ENCODE peak calls at places on chromosome 15, in eight cellular contexts. L, M, N, F, Y, D, U and H are unnamed samples.

GRCh38 chr15:26101443-26101842 is 238.3 kb upstream of the ATP10A start:
- DNase-seq in L (no peak), M (no peak), N (no peak), F (no peak), Y (no peak), D (no peak), U (no peak), H (no peak)

GRCh38 chr15:65680544-65680943 is 58.8 kb downstream of the SLC24A1 start:
- DNase-seq in L (no peak), M (no peak), N (no peak), F (no peak), Y (no peak), D (no peak), U (no peak), H (no peak)

GRCh38 chr15:38593523-38593922 is 28.9 kb upstream of the RASGRP1 start:
- DNase-seq in L (no peak), M (no peak), N (no peak), F (no peak), Y (no peak), D (no peak), U (peak; percentile 41), H (no peak)

GRCh38 chr15:92001307-92001706 is 147.8 kb downstream of the SLCO3A1 start:
- DNase-seq in L (no peak), M (no peak), N (no peak), F (no peak), Y (no peak), D (no peak), U (no peak), H (no peak)

GRCh38 chr15:66800584-66801235 is 98.7 kb downstream of the SMAD6 start:
- DNase-seq in L (no peak), M (no peak), N (no peak), F (no peak), Y (no peak), D (no peak), U (no peak), H (no peak)

GRCh38 chr15:48680841-48681240 is 35.3 kb upstream of the FBN1 start:
- DNase-seq in L (no peak), M (no peak), N (no peak), F (peak; percentile 97), Y (no peak), D (no peak), U (no peak), H (no peak)

GRCh38 chr15:99265541-99266070 is 14.3 kb downstream of the LRRC28 start:
- DNase-seq in L (no peak), M (no peak), N (no peak), F (no peak), Y (no peak), D (no peak), U (no peak), H (no peak)

GRCh38 chr15:57053470-57053869 is 135.0 kb downstream of the TCF12 start:
- DNase-seq in L (no peak), M (no peak), N (no peak), F (no peak), Y (no peak), D (no peak), U (no peak), H (no peak)

GRCh38 chr15:23497710-23498111 is 50.7 kb upstream of the GOLGA6L2 start:
- DNase-seq in L (no peak), M (no peak), N (no peak), F (no peak), Y (no peak), D (no peak), U (no peak), H (no peak)

GRCh38 chr15:100726426-100727190 is 124.2 kb downstream of the ASB7 start:
- DNase-seq in L (no peak), M (no peak), N (peak; percentile 13), F (peak; percentile 74), Y (no peak), D (no peak), U (no peak), H (peak; percentile 43)

GRCh38 chr15:98651581-98652220 is 3.4 kb downstream of the IGF1R start:
- DNase-seq in L (peak; percentile 34), M (no peak), N (no peak), F (peak; percentile 38), Y (no peak), D (no peak), U (no peak), H (no peak)

GRCh38 chr15:46177219-46177618 is 542.4 kb downstream of the SQOR start:
- DNase-seq in L (no peak), M (no peak), N (no peak), F (no peak), Y (no peak), D (no peak), U (no peak), H (no peak)

GRCh38 chr15:43329222-43329959 is 982 bp downstream of the LCMT2 start:
- DNase-seq in L (peak; percentile 14), M (no peak), N (no peak), F (peak; percentile 37), Y (peak; percentile 29), D (no peak), U (peak; percentile 27), H (no peak)

GRCh38 chr15:55277116-55277564 is 12.5 kb downstream of the RAB27A start:
- DNase-seq in L (no peak), M (peak; percentile 15), N (no peak), F (peak; percentile 82), Y (no peak), D (no peak), U (no peak), H (no peak)

GRCh38 chr15:60704129-60704528 is 225.2 kb upstream of the ICE2 start:
- DNase-seq in L (no peak), M (no peak), N (no peak), F (no peak), Y (no peak), D (no peak), U (no peak), H (no peak)
- TF ChIP-seq CTCF in L (no peak), M (no peak), N (no peak), F (no peak), Y (no peak), D (no peak), U (no peak), H (no peak)

DNA sequence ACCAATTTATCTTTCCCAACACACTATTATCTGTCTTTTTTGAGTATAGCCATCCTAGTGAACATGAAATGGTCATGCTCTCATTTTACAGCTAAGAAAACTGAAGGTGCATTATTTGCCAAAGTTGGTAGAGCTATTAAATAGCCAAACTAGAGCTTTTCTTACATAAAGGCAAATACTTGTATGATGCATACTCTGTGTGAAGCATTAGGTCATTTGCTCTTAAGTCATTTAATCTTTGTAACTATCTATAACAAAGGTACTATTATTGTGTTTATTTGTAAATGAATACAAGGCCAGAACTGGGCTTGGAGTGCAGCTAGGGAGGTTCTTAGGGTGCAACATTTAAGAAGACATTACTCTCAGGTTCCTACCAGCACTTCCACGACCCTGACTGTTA is 123.7 kb downstream of the THSD4 start:
- DNase-seq in L (no peak), M (no peak), N (no peak), F (peak; percentile 54), Y (no peak), D (no peak), U (no peak), H (no peak)
- H3K27ac ChIP-seq in L (no peak overlapping the region), M (no peak overlapping the region), N (peak overlapping the region; percentile 66), F (no peak overlapping the region), Y (no peak overlapping the region), D (no peak overlapping the region), U (no peak overlapping the region), H (no peak overlapping the region)

DNA sequence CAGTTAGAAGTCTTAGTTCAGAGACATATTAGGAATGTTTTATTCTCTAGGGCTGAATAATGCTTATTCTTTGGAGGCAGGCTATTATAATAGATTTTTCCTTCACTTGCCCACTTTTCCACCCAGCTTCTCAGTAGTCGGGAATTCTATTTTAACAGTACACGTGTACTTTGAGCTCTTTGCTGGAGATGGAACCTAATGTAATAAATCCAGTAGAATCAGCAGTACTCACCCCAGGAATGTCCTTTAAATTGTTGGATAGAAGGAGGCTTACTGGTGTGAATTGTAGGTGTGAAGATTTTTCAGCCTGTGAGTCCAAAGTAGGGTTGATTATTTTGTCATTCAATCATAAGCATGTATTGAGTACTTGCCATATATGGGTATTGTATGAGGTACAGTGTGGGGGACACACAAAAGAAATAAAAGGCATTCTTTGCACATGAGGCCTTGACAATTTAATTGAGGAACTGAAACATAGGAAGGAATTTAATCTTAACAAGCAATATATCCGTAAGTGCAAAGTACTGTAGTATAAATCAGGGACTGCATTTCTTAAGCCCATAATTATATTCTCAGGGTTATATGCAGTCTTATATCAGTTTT is 29.5 kb upstream of the MGA start:
- DNase-seq in L (no peak), M (no peak), N (no peak), F (no peak), Y (no peak), D (no peak), U (no peak), H (no peak)
- TF ChIP-seq POLR2A in L (no peak), M (no peak), N (no peak), F (no peak), Y (no peak), D (no peak), U (no peak), H (no peak)

GRCh38 chr15:86213420-86213819 is 133.7 kb downstream of the AGBL1 start:
- DNase-seq in L (no peak), M (no peak), N (no peak), F (no peak), Y (no peak), D (no peak), U (no peak), H (no peak)
- TF ChIP-seq CTCF in L (no peak), M (no peak), N (no peak), F (no peak), Y (no peak), D (no peak), U (no peak), H (no peak)